ENCODE peak calls at places on chromosomes 7 and 10, in five cellular contexts. P is transverse colon, K is neural progenitor cell, E is tibial artery, T is body of pancreas. W is an unnamed sample. For H3K4me1, the result is how much of the 10 kb centered on the place peaks cover.

GRCh38 chr7:28479507-28479947 is 67.2 kb downstream of the CREB5 start:
- DNase-seq in P (no peak), K (no peak), E (no peak), T (no peak), W (no peak)

GRCh38 chr10:96384471-96384870 is 25.7 kb upstream of the OPALIN start:
- DNase-seq in P (no peak), K (no peak), E (no peak), T (no peak), W (no peak)

GRCh38 chr7:17507717-17508116 is 209.3 kb downstream of the AHR start:
- DNase-seq in P (no peak), K (no peak), E (no peak), T (no peak), W (no peak)

GRCh38 chr7:131040467-131040932 is 287.2 kb upstream of the MKLN1 start:
- DNase-seq in P (peak), K (peak), E (peak), T (peak), W (peak)

GRCh38 chr10:102065561-102066420 is 642 bp downstream of the HPS6 start:
- DNase-seq in P (peak), K (peak), E (peak), T (peak), W (peak)

GRCh38 chr7:155698633-155699032 is 54.2 kb downstream of the RBM33 start:
- DNase-seq in P (no peak), K (no peak), E (no peak), T (no peak), W (no peak)

GRCh38 chr10:97843296-97843671 is 6.4 kb upstream of the GOLGA7B start:
- DNase-seq in P (no peak), K (no peak), E (no peak), T (no peak), W (no peak)

GRCh38 chr10:70328987-70329386 is 45.2 kb upstream of the NPFFR1 start:
- DNase-seq in P (no peak), K (no peak), E (no peak), T (no peak), W (no peak)

GRCh38 chr10:63320683-63321082 is 145.1 kb downstream of the JMJD1C start:
- DNase-seq in P (no peak), K (peak), E (no peak), T (no peak), W (no peak)

GRCh38 chr7:75967573-75967997 is 26.8 kb downstream of the TMEM120A start:
- DNase-seq in P (no peak), K (peak), E (no peak), T (no peak), W (no peak)

GRCh38 chr7:91683823-91684222 is 196.7 kb downstream of the MTERF1 start:
- DNase-seq in P (no peak), K (no peak), E (no peak), T (no peak), W (no peak)

GRCh38 chr7:12635830-12636229 is 51.6 kb upstream of the ARL4A start:
- DNase-seq in P (peak), K (no peak), E (no peak), T (no peak), W (no peak)

GRCh38 chr7:85980740-85981139 is 663.0 kb upstream of the GRM3 start:
- DNase-seq in P (no peak), K (no peak), E (no peak), T (no peak), W (no peak)

GRCh38 chr10:29634764-29635625 is at the start of gene SVIL:
- DNase-seq in P (peak), K (peak), E (peak), T (peak), W (peak)

GRCh38 chr7:149690688-149691446 is 82.5 kb downstream of the ZNF467 start:
- DNase-seq in P (no peak), K (peak), E (no peak), T (peak), W (peak)

GRCh38 chr7:101527844-101528667 is 101.0 kb downstream of the MYL10 start:
- DNase-seq in P (no peak), K (no peak), E (no peak), T (peak), W (no peak)

GRCh38 chr7:4882742-4883351 is 669 bp downstream of the RADIL start:
- DNase-seq in P (no peak), K (peak), E (no peak), T (no peak), W (peak)

GRCh38 chr7:127392566-127393369 is at the start of gene ZNF800:
- DNase-seq in P (peak), K (peak), E (peak), T (peak), W (peak)

GRCh38 chr10:59047957-59048618 is 128.4 kb upstream of the PHYHIPL start:
- DNase-seq in P (no peak), K (no peak), E (no peak), T (no peak), W (no peak)

GRCh38 chr7:151886783-151887182 is 9.9 kb upstream of the PRKAG2 start:
- DNase-seq in P (no peak), K (no peak), E (no peak), T (no peak), W (no peak)

GRCh38 chr10:43138757-43139241 is 554 bp downstream of the CSGALNACT2 start:
- DNase-seq in P (peak), K (no peak), E (no peak), T (no peak), W (no peak)

GRCh38 chr7:22361320-22361719 is 4.4 kb upstream of the RAPGEF5 start:
- DNase-seq in P (no peak), K (no peak), E (no peak), T (no peak), W (no peak)

GRCh38 chr10:5565205-5565545 is 40.4 kb downstream of the CALML3 start:
- DNase-seq in P (peak), K (no peak), E (no peak), T (peak), W (no peak)

GRCh38 chr7:152000191-152000590 is 25.3 kb upstream of the GALNT11 start:
- DNase-seq in P (no peak), K (no peak), E (no peak), T (no peak), W (no peak)

GRCh38 chr7:130356121-130356759 is 11.6 kb downstream of the CPA5 start:
- DNase-seq in P (peak), K (peak), E (peak), T (peak), W (no peak)

GRCh38 chr7:91681718-91682117 is 198.8 kb downstream of the MTERF1 start:
- DNase-seq in P (no peak), K (no peak), E (no peak), T (no peak), W (no peak)

GRCh38 chr7:44065431-44066110 is at the start of gene PGAM2:
- DNase-seq in P (peak), K (peak), E (peak), T (peak), W (peak)

GRCh38 chr10:126536148-126536547 is 134.3 kb downstream of the C10orf90 start:
- DNase-seq in P (no peak), K (peak), E (no peak), T (no peak), W (no peak)

GRCh38 chr7:101121996-101122932 is 4.6 kb upstream of the SERPINE1 start:
- DNase-seq in P (peak), K (peak), E (peak), T (peak), W (no peak)

GRCh38 chr7:545470-545869 is 25.8 kb upstream of the PDGFA start:
- DNase-seq in P (no peak), K (no peak), E (no peak), T (no peak), W (no peak)

GRCh38 chr7:542935-543789 is 23.5 kb upstream of the PDGFA start:
- DNase-seq in P (no peak), K (no peak), E (peak), T (no peak), W (no peak)

GRCh38 chr7:542131-542934 is 22.7 kb upstream of the PDGFA start:
- DNase-seq in P (no peak), K (peak), E (no peak), T (no peak), W (no peak)

GRCh38 chr7:544528-545221 is 25.0 kb upstream of the PDGFA start:
- DNase-seq in P (no peak), K (no peak), E (no peak), T (no peak), W (no peak)

DNA sequence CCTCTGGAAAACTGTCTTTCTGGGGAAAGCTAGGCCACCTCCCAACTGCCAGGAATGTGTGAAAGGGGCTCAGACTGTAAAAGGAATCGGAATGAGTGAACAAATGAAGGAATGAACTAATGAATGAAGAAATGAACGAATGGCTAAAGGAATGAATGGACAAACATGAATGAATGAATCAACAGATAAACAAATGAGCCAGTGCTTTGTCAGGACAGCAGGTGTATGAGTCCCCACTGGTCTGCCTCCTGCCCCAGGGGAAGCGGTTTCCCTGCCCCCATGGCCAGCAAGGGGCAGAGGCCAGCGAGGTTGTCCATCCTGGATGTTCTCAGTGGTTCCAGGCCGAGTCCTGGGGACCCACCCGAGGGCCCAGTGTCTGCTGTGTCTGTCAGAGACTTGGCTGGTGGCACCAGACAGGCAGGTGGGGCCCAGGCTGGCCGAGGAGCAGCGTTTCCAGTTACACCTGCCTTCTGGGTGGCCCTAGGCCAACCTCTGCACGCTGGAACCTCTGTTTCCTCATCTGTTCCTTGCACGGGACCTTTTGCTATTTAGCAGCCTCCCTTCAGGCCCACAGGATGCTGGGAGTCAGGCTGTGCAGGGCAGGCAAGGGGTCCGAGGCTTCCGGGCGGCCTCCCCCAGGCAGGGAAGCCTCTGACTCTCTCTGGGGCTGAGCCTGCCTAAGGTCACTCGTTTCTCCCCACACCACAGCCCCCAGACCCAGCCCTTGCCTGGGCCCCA is 24.3 kb upstream of the PDGFA start:
- DNase-seq in P (no peak), K (no peak), E (no peak), T (no peak), W (no peak)
- H3K4me1 ChIP-seq in P (under half), K (under half), E (under half), T (under half), W (under half)

GRCh38 chr7:87220026-87220733 is 648 bp upstream of the TMEM243 start:
- DNase-seq in P (peak), K (peak), E (peak), T (peak), W (peak)

GRCh38 chr7:87218941-87219544 is 489 bp downstream of the TMEM243 start:
- DNase-seq in P (peak), K (peak), E (peak), T (peak), W (peak)

GRCh38 chr7:87216701-87217508 is 2.6 kb downstream of the TMEM243 start:
- DNase-seq in P (peak), K (no peak), E (no peak), T (no peak), W (no peak)

GRCh38 chr7:87219545-87220025 is at the start of gene TMEM243:
- DNase-seq in P (peak), K (peak), E (peak), T (peak), W (peak)

DNA sequence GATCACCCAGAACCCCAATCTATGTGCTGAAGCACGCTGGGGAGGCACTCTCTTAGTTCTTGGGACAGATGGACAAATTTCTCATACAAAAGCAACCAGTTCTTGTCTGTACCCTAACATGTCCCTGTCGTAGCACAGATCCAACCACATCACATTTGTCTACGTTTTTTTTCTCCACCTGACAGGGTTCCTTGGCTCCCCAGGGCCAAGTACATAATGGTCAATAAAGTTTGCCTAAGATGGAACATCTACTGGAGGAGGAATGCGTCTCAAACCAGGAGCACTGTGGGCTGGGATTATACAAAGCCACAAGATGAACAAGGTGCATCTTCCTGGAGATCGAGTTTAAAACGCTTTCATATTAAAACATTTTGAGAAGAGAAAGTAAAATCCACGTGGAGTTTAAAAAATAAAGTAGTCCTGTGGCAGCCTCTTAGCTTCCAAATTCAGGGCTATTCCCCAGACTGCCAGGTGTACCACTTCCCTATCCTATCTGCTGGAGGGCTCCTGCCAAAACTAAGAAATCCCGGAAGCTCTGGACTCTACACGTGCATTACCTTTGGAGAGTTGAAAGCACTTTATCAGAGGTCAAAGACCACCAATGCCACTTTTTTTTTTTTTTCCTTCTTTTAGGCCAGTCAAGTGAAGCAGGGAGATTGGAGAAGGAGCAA is 1.4 kb downstream of the TMEM243 start:
- DNase-seq in P (no peak), K (no peak), E (no peak), T (peak), W (no peak)
- H3K4me1 ChIP-seq in P (under half), K (under half), E (under half), T (under half), W (under half)

GRCh38 chr10:119211625-119212441 is 4.5 kb downstream of the GRK5 start:
- DNase-seq in P (no peak), K (peak), E (no peak), T (no peak), W (no peak)

GRCh38 chr10:119217937-119218579 is 10.7 kb downstream of the GRK5 start:
- DNase-seq in P (no peak), K (no peak), E (peak), T (no peak), W (no peak)

GRCh38 chr10:119216137-119216536 is 8.8 kb downstream of the GRK5 start:
- DNase-seq in P (no peak), K (no peak), E (no peak), T (no peak), W (no peak)

GRCh38 chr10:119217401-119217800 is 10.0 kb downstream of the GRK5 start:
- DNase-seq in P (no peak), K (no peak), E (no peak), T (no peak), W (no peak)

DNA sequence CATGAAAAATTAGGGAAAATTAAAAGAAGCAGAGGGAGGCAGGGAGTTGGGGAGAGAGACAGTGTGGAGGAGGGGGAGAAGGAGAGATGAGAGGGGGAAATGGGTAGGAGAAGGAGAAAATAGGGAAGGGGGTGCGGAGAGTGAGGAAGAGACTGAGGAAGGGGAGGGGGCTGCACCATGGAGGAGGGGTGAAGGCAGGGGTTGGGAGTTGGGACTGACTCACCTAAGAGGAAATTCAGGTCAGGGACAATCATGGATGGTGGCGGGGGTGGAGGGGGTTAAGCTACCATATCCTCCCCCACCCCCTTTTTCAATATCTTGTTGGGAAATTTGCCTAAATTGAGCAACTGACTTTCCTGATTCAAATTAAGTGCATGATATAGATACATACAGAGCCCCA is 8.0 kb downstream of the GRK5 start:
- DNase-seq in P (no peak), K (no peak), E (no peak), T (no peak), W (no peak)
- H3K4me1 ChIP-seq in P (under half), K (under half), E (half or more), T (under half), W (under half)

GRCh38 chr7:143394068-143394467 is 12.9 kb downstream of the ZYX start:
- DNase-seq in P (no peak), K (no peak), E (no peak), T (no peak), W (no peak)
- H3K4me1 ChIP-seq in P (under half), K (under half), E (half or more), T (under half), W (under half)

W was measured in BE2C.